ENCODE peak calls at places on chromosomes 1 and 21, in ten cellular contexts. S is colonic mucosa, X is astrocyte of the spinal cord, A is transverse colon, V is neural crest cell, U is K562, N is fibroblast of pulmonary artery, J is B cell, G is AG10803, O is heart right ventricle. W is an unnamed sample.

GRCh38 chr1:109547412-109548320 is 749 bp upstream of the GNAI3 start:
- DNase-seq in S (peak; percentile 52), V (no peak), N (peak; percentile 22), A (peak; percentile 47), X (no peak), J (no peak), O (no peak), G (no peak), U (peak; percentile 42), W (no peak)

GRCh38 chr1:248873409-248873992 is 14.6 kb upstream of the ZNF692 start:
- DNase-seq in X (peak; percentile 97), A (peak; percentile 96), J (peak; percentile 68), S (peak; percentile 97), G (peak; percentile 95), N (peak; percentile 98), V (peak; percentile 99), U (peak; percentile 84), O (peak; percentile 91), W (peak; percentile 94)

GRCh38 chr1:1357871-1358432 is 403 bp downstream of the MXRA8 start:
- DNase-seq in S (no peak), A (no peak), O (no peak), N (no peak), U (no peak), G (no peak), V (no peak), X (no peak), J (no peak), W (no peak)

GRCh38 chr1:7388488-7389185 is 382.5 kb upstream of the VAMP3 start:
- DNase-seq in G (peak; percentile 13), S (no peak), X (peak; percentile 35), J (no peak), A (no peak), O (peak; percentile 65), U (no peak), N (no peak), V (no peak), W (no peak)

GRCh38 chr21:45294509-45295291 is 7.0 kb upstream of the POFUT2 start:
- DNase-seq in N (peak; percentile 99), S (peak; percentile 61), O (peak; percentile 89), X (peak; percentile 100), A (peak; percentile 78), U (no peak), J (no peak), V (no peak), G (peak; percentile 95), W (peak; percentile 88)

GRCh38 chr1:67616394-67616985 is 68.5 kb upstream of the GADD45A start:
- DNase-seq in A (no peak), O (no peak), V (no peak), S (no peak), J (no peak), X (no peak), G (peak; percentile 11), N (no peak), U (no peak), W (no peak)

GRCh38 chr21:42991992-42992740 is 17.8 kb downstream of the PKNOX1 start:
- DNase-seq in G (peak; percentile 88), V (no peak), J (no peak), X (peak; percentile 87), A (peak; percentile 61), O (peak; percentile 37), U (peak; percentile 54), N (peak; percentile 93), S (peak; percentile 37), W (no peak)

GRCh38 chr1:230267338-230268065 is 158.6 kb downstream of the PGBD5 start:
- DNase-seq in U (no peak), A (no peak), V (no peak), J (no peak), X (no peak), G (no peak), S (no peak), N (no peak), O (no peak), W (no peak)

GRCh38 chr21:45142469-45142868 is 68.1 kb downstream of the ADARB1 start:
- DNase-seq in V (no peak), S (no peak), N (peak; percentile 64), A (no peak), G (peak; percentile 79), U (no peak), O (no peak), J (no peak), X (peak; percentile 85), W (peak; percentile 52)

GRCh38 chr1:39491146-39491921 is at the start of gene BMP8A:
- DNase-seq in S (peak; percentile 84), U (peak; percentile 97), V (peak; percentile 37), O (peak; percentile 55), G (no peak), N (peak; percentile 33), J (peak; percentile 98), A (peak; percentile 83), X (no peak), W (no peak)

GRCh38 chr1:105591681-105592080 is 1464.8 kb upstream of the PRMT6 start:
- DNase-seq in U (no peak), N (no peak), A (no peak), X (no peak), G (no peak), S (no peak), J (no peak), V (no peak), O (no peak), W (peak; percentile 7)

GRCh38 chr1:34781844-34782391 is 904 bp downstream of the GJB3 start:
- DNase-seq in G (no peak), J (no peak), S (peak; percentile 83), U (no peak), V (no peak), A (peak; percentile 74), N (no peak), X (no peak), O (no peak), W (no peak)
- TF ChIP-seq CTCF in G (no peak), J (no peak), S (no peak), U (no peak), V (no peak), A (no peak), N (no peak), X (no peak), O (no peak), W (no peak)

GRCh38 chr1:236166041-236166440 is 23.7 kb downstream of the GPR137B start:
- DNase-seq in O (no peak), G (no peak), U (no peak), N (no peak), A (no peak), S (no peak), V (no peak), X (no peak), J (no peak), W (no peak)

GRCh38 chr1:236167578-236167977 is 25.2 kb downstream of the GPR137B start:
- DNase-seq in N (no peak), X (no peak), O (no peak), G (no peak), S (no peak), V (no peak), U (no peak), J (no peak), A (no peak), W (no peak)

GRCh38 chr1:236167154-236167553 is 24.8 kb downstream of the GPR137B start:
- DNase-seq in S (no peak), O (no peak), X (no peak), V (no peak), N (no peak), J (no peak), A (no peak), G (no peak), U (no peak), W (no peak)

GRCh38 chr1:236172041-236172579 is 29.8 kb downstream of the GPR137B start:
- DNase-seq in N (no peak), V (no peak), A (no peak), U (no peak), S (no peak), O (no peak), X (no peak), G (peak; percentile 77), J (no peak), W (peak; percentile 5)

GRCh38 chr1:236168716-236169429 is 26.5 kb downstream of the GPR137B start:
- DNase-seq in X (peak; percentile 29), O (peak; percentile 46), S (peak; percentile 42), N (peak; percentile 82), A (no peak), U (no peak), J (no peak), G (peak; percentile 23), V (no peak), W (no peak)
- TF ChIP-seq CTCF in X (no peak), O (no peak), S (peak; percentile 27), N (no peak), A (peak; percentile 29), U (peak; percentile 9), J (no peak), G (no peak), V (no peak), W (no peak)

DNA sequence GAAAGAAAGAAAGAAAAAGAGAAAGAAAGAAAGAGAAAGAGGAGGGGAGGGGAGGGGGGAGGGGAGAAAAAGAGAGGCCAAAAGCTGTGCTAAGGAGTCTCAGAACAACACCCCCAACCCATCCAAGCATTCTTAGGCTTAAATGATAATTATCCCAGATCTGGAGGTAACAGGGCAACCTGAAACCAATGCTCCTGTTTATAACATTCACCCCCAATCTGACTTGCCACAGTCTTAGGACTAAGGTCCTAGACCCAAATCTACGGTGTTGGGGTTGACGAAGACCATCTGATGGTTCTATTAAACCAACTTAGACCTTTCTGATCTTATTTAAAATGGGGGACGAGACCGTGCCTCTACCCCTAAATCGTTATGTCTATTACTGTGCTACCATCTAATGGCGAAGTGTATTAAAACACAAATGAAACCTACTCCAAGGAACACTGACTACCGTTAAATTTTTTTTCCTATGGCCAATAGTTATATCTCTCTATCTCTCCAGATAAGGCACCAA is 119.3 kb upstream of the CDC42BPA start:
- DNase-seq in O (no peak), A (no peak), X (peak; percentile 68), J (no peak), V (no peak), U (peak; percentile 83), G (peak; percentile 61), N (peak; percentile 84), S (no peak), W (peak; percentile 38)
- TF ChIP-seq CTCF in O (peak; percentile 52), A (peak; percentile 31), X (peak; percentile 29), J (peak; percentile 15), V (peak; percentile 60), U (peak; percentile 59), G (peak; percentile 54), N (peak; percentile 46), S (peak; percentile 15), W (peak; percentile 36)

GRCh38 chr1:47867447-47868347 is 129.5 kb downstream of the TRABD2B start:
- DNase-seq in G (no peak), J (no peak), X (no peak), N (no peak), U (no peak), V (no peak), S (no peak), A (no peak), O (no peak), W (no peak)

GRCh38 chr1:47865881-47866535 is 131.2 kb downstream of the TRABD2B start:
- DNase-seq in G (no peak), X (no peak), N (no peak), U (no peak), O (no peak), A (no peak), S (peak; percentile 55), J (no peak), V (no peak), W (no peak)

GRCh38 chr1:47868348-47868676 is 128.9 kb downstream of the TRABD2B start:
- DNase-seq in O (no peak), A (no peak), V (no peak), J (no peak), N (no peak), G (no peak), X (no peak), U (no peak), S (no peak), W (no peak)

GRCh38 chr1:47870480-47870879 is 126.7 kb downstream of the TRABD2B start:
- DNase-seq in S (no peak), V (no peak), G (no peak), X (no peak), N (no peak), J (no peak), A (no peak), O (no peak), U (no peak), W (no peak)

GRCh38 chr1:47866631-47867446 is 130.3 kb downstream of the TRABD2B start:
- DNase-seq in V (no peak), X (no peak), S (no peak), U (no peak), J (no peak), A (no peak), N (no peak), G (no peak), O (no peak), W (no peak)
- TF ChIP-seq CTCF in V (no peak), X (no peak), S (no peak), U (no peak), J (no peak), A (no peak), N (no peak), G (no peak), O (no peak), W (no peak)